ENCODE peak calls at places on chromosomes 1 and 21, in eight cellular contexts. E is HFF-Myc, D is AG04450, H is heart right ventricle, X is OCI-LY7, V is fibroblast of lung, O is BE2C, K is tibial artery. C is an unnamed sample.

GRCh38 chr1:112673589-112674439 is 645 bp upstream of the MOV10 start:
- DNase-seq in E (no peak), D (peak; percentile 29), H (peak; percentile 42), X (peak; percentile 52), V (peak; percentile 79), O (peak; percentile 34), K (peak; percentile 47), C (peak; percentile 17)

GRCh38 chr1:12153181-12153785 is 13.5 kb upstream of the TNFRSF1B start:
- DNase-seq in E (no peak), D (peak; percentile 27), H (peak; percentile 63), X (peak; percentile 35), V (peak; percentile 81), O (peak; percentile 33), K (peak; percentile 82), C (peak; percentile 32)

GRCh38 chr1:116508984-116509980 is 61.5 kb downstream of the CD58 start:
- DNase-seq in E (peak; percentile 83), D (no peak), H (no peak), X (no peak), V (peak; percentile 90), O (no peak), K (no peak), C (peak; percentile 80)

GRCh38 chr1:30787856-30788495 is 30.4 kb upstream of the LAPTM5 start:
- DNase-seq in E (no peak), D (no peak), H (no peak), X (no peak), V (no peak), O (no peak), K (no peak), C (no peak)

GRCh38 chr1:153403421-153404085 is 12.7 kb upstream of the S100A8 start:
- DNase-seq in E (no peak), D (no peak), H (no peak), X (no peak), V (no peak), O (no peak), K (no peak), C (no peak)

GRCh38 chr1:157968503-157968902 is 24.9 kb upstream of the KIRREL1 start:
- DNase-seq in E (peak; percentile 90), D (peak; percentile 60), H (peak; percentile 25), X (no peak), V (peak; percentile 89), O (peak; percentile 11), K (peak; percentile 39), C (no peak)

GRCh38 chr1:203099760-203100159 is 13.9 kb upstream of the MYOG start:
- DNase-seq in E (no peak), D (no peak), H (no peak), X (no peak), V (no peak), O (no peak), K (no peak), C (no peak)

GRCh38 chr1:6245086-6245868 is 1.3 kb downstream of the HES3 start:
- DNase-seq in E (no peak), D (peak; percentile 21), H (peak; percentile 65), X (peak; percentile 74), V (peak; percentile 73), O (peak; percentile 76), K (peak; percentile 60), C (peak; percentile 85)

DNA sequence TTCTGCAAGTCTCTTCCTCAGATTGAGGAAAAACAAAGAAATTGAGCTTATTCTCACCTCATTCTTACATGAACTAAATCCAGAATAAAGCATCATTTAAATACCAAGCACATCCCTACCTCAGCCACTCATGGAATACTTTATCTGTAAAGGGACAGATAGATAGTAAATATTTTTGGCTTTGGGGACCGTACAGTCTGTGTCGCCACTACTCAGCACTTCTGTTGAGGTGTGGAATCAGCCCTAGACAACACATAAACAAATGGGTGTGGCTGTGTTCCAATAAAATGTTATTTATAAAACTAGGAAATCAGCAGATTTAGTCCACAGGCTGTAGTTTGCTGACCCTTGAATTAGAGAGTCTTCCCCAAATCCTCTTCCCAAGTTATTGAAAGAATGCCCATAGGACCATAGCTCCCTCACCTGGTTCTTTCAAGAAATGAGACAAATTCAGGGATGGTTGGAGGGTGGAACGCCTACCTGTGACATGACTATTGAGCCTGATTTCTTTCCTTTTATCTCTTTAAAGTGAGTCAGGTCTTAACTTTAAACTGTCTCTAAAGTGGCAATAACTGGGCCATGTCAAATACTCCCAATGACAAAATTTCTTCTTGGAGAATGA is 878.5 kb downstream of the USP25 start:
- DNase-seq in E (no peak), D (no peak), H (no peak), X (no peak), V (peak; percentile 6), O (no peak), K (no peak), C (no peak)
- TF ChIP-seq CTCF in E (no peak), D (peak; percentile 35), H (no peak), X (no peak), V (peak; percentile 10), O (peak; percentile 72), K (no peak), C (no peak)

GRCh38 chr1:222833484-222833883 is 18.6 kb downstream of the DISP1 start:
- DNase-seq in E (no peak), D (no peak), H (no peak), X (no peak), V (no peak), O (no peak), K (no peak), C (no peak)

GRCh38 chr1:222829868-222830267 is 15.0 kb downstream of the DISP1 start:
- DNase-seq in E (peak; percentile 41), D (peak; percentile 33), H (no peak), X (no peak), V (peak; percentile 74), O (no peak), K (no peak), C (no peak)

GRCh38 chr1:222824641-222825040 is 9.8 kb downstream of the DISP1 start:
- DNase-seq in E (no peak), D (no peak), H (no peak), X (no peak), V (no peak), O (no peak), K (no peak), C (no peak)

GRCh38 chr1:222823673-222824072 is 8.8 kb downstream of the DISP1 start:
- DNase-seq in E (no peak), D (no peak), H (no peak), X (no peak), V (no peak), O (no peak), K (no peak), C (no peak)

DNA sequence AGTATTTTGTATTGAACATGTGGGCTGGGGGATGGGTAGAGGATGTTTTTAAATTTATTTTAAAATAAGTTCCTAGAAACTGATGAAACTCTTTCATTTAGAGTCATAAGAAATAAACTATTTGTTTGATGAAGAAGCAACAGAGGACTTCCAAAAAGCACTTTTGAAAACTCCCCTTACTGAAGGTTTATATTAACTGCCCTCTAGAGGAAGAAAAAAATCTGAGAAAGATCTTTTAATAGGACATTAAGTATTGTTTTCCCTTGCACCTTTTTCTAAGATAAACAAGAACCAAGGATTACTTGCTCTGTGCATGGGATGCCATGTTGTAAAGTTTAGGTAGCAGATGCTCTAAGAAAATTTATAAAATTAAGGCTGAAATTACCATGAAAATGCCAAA is 14.1 kb downstream of the DISP1 start:
- DNase-seq in E (no peak), D (no peak), H (no peak), X (peak; percentile 7), V (no peak), O (no peak), K (no peak), C (no peak)
- TF ChIP-seq CTCF in E (no peak), D (peak; percentile 24), H (no peak), X (peak; percentile 65), V (peak; percentile 34), O (no peak), K (no peak), C (peak; percentile 31)

DNA sequence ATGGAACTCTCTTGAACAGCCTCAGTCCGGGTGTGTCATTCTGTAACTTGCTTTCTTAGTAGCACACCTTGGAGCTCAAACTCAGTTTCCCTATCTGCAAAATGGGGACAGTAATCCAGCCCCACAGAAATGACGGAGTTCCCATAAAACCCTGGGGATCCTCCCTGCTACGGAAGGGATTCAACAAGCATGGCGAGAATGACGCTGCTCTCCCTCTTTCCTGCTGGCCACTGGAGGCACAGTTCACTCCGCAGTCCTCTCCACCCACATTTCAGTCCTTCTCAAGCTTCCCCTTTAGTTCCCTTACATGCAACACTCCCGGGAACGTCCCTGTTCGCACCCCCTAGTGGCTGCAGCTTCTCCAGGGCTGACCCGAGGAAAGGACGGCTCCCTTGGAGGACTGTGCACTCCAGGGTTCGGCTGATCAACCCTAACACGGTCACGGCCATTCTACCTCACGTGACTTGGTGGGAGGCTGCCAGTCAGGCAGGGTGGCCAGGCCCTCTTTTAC is 20.6 kb downstream of the RUNX3 start:
- DNase-seq in E (no peak), D (peak; percentile 7), H (peak; percentile 55), X (no peak), V (peak; percentile 59), O (peak; percentile 32), K (peak; percentile 62), C (no peak)
- TF ChIP-seq CTCF in E (peak; percentile 59), D (peak; percentile 61), H (peak; percentile 56), X (peak; percentile 39), V (peak; percentile 53), O (peak; percentile 42), K (peak; percentile 26), C (no peak)

DNA sequence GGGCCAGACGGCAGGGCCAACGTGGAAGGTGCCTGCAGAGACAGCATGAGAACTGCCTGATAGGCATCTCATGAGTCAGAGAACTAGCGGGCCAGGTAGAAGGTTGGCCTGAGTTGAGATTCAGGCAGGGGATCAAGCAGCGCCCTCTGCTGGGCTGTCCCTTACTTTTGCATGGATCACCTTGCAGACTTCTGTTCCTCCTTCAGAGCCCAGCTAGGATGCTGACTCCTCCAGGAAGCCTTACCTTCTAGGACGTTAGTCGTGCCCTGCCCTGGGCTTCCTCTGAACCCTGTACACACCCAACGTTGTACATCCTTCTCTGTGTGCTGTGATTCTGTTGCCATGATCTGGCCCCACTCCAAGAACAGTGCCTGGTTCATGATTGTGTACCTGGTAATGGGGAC is 231.3 kb upstream of the VAMP3 start:
- DNase-seq in E (no peak), D (no peak), H (no peak), X (no peak), V (no peak), O (peak; percentile 65), K (no peak), C (peak; percentile 63)
- TF ChIP-seq CTCF in E (no peak), D (no peak), H (peak; percentile 40), X (peak; percentile 67), V (peak; percentile 24), O (peak; percentile 51), K (no peak), C (peak; percentile 47)